ENCODE peak calls at places on chromosome 12, in six cellular contexts. K is A549, Q is K562, J is gastrocnemius medialis, P is tibial nerve, B is right lobe of liver. C is an unnamed sample.

GRCh38 chr12:100185361-100185894 is 15.2 kb upstream of the ACTR6 start:
- DNase-seq in P (no peak), K (no peak), B (no peak), Q (no peak), J (no peak), C (no peak)

GRCh38 chr12:107522692-107523477 is 162.7 kb upstream of the PWP1 start:
- DNase-seq in B (no peak), J (no peak), Q (peak), P (no peak), K (no peak), C (no peak)

GRCh38 chr12:21428241-21428640 is 9.2 kb upstream of the PYROXD1 start:
- DNase-seq in P (no peak), J (no peak), K (no peak), B (no peak), Q (no peak), C (no peak)

GRCh38 chr12:9668141-9669018 is 1.1 kb upstream of the CLEC2D start:
- DNase-seq in P (no peak), Q (no peak), K (no peak), B (no peak), J (no peak), C (no peak)

GRCh38 chr12:63846249-63846967 is 1.9 kb downstream of the SRGAP1 start:
- DNase-seq in K (no peak), P (no peak), Q (no peak), B (no peak), J (no peak), C (no peak)

GRCh38 chr12:49903700-49904423 is at the start of gene FAIM2:
- DNase-seq in K (no peak), P (peak), B (no peak), J (peak), Q (no peak), C (peak)

GRCh38 chr12:61490732-61491498 is 769.3 kb upstream of the USP15 start:
- DNase-seq in P (no peak), K (no peak), J (no peak), Q (no peak), B (no peak), C (no peak)

GRCh38 chr12:74264692-74265091 is 272.9 kb upstream of the ATXN7L3B start:
- DNase-seq in Q (no peak), P (no peak), J (no peak), B (no peak), K (no peak), C (no peak)

GRCh38 chr12:13163868-13164267 is 32.7 kb upstream of the EMP1 start:
- DNase-seq in B (no peak), J (no peak), P (no peak), K (no peak), Q (no peak), C (no peak)

GRCh38 chr12:130827432-130827831 is 11.6 kb downstream of the STX2 start:
- DNase-seq in J (no peak), K (no peak), P (no peak), Q (no peak), B (no peak), C (no peak)

GRCh38 chr12:114851981-114852380 is 168.0 kb upstream of the TBX3 start:
- DNase-seq in Q (no peak), K (no peak), B (no peak), J (no peak), P (no peak), C (no peak)

GRCh38 chr12:8446642-8447547 is 8.9 kb upstream of the CLEC6A start:
- DNase-seq in P (no peak), J (no peak), B (no peak), K (no peak), Q (no peak), C (no peak)

GRCh38 chr12:105855691-105856405 is 282.9 kb downstream of the NUAK1 start:
- DNase-seq in P (no peak), B (no peak), K (no peak), Q (no peak), J (peak), C (no peak)

GRCh38 chr12:49665384-49665783 is 41.8 kb downstream of the FMNL3 start:
- DNase-seq in B (no peak), Q (no peak), P (no peak), J (no peak), K (no peak), C (no peak)

GRCh38 chr12:119354187-119354586 is 19.7 kb downstream of the CCDC60 start:
- DNase-seq in B (no peak), P (no peak), K (no peak), Q (no peak), J (no peak), C (no peak)

GRCh38 chr12:78792052-78792698 is 72.4 kb upstream of the SYT1 start:
- DNase-seq in P (no peak), Q (no peak), K (no peak), B (no peak), J (no peak), C (no peak)

GRCh38 chr12:50057000-50057841 is at the start of gene ASIC1:
- DNase-seq in K (peak), P (peak), B (peak), J (peak), Q (peak), C (peak)

GRCh38 chr12:98352218-98352811 is 163.1 kb upstream of the TMPO start:
- DNase-seq in Q (no peak), P (no peak), B (no peak), J (no peak), K (peak), C (no peak)

GRCh38 chr12:91732086-91732485 is 413.6 kb downstream of the BTG1 start:
- DNase-seq in B (no peak), P (no peak), Q (no peak), J (no peak), K (no peak), C (no peak)

GRCh38 chr12:48197549-48197966 is 5.5 kb downstream of the OR10AD1 start:
- DNase-seq in P (peak), Q (peak), J (no peak), K (peak), B (no peak), C (no peak)

GRCh38 chr12:94336201-94336915 is 123.3 kb downstream of the CEP83 start:
- DNase-seq in P (no peak), Q (no peak), B (no peak), J (no peak), K (no peak), C (no peak)

GRCh38 chr12:104551313-104551931 is 94.7 kb downstream of the CHST11 start:
- DNase-seq in K (no peak), B (no peak), P (no peak), J (no peak), Q (no peak), C (no peak)
- H3K27ac ChIP-seq in K (no peak), B (no peak), P (no peak), J (no peak), Q (no peak), C (no peak)

DNA sequence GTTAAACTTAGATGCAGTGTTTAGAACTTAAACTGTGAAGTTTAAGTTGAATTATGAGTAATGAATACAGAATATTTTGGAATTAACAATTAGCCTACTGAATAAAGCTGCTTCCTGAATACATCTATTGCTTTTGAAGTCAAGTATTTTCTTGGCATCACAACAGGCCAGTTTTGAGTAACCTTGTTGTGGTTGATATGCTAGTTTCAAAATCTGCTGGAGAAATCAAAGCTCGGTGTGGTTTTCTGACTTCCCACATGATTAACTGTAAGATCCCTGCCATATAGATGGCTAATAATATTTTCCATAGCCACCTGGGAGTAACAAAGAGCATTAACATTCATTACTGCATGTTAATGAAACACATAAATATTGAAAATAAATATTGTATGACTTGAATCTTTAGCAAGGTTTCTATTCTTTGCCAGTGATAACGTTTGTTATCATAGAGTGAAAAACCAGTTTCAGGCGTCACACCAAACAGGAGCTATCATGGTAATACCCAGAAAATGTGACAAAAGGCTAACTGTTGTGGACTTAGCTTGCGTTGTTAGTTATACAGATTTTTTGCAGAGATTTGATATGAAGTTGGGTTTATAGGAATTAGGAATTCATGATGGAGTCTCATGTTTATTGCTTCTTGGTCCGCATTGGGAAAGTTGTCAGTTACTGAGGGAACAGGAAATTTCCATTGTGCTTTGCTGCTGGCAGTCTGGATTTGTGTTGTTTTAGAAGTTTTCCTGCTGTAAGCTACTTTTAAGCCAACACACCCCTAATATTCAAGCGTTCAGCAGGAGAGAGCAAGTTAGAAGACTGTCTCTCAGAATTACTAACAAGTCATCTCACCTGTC is 32.1 kb downstream of the PPFIBP1 start:
- DNase-seq in J (no peak), K (no peak), Q (no peak), B (no peak), P (no peak), C (no peak)
- TF ChIP-seq POLR2A in J (no peak), K (no peak), Q (no peak), B (no peak), P (no peak), C (no peak)

DNA sequence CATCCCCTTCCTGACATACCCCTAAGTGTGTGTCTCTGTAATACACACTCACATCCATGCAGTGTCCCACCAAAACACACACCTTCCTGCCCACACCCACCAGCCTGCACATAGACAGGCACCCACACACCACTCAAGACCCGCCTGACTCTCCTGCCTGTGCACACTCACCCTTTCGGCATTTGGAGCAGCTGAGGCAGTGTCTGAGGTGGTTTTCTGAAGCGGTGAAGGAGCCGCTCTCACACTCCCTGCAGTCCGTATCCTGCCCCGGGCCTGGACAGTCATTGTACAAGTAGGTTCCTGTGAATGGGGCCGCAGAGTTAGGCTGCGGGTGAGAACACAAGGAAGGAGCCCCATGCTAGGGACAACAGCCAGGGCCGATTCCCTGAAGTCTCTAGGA is 8.3 kb downstream of the TNFRSF1A start:
- DNase-seq in K (no peak), J (no peak), Q (no peak), P (no peak), B (no peak), C (no peak)
- H3K27ac ChIP-seq in K (peak), J (peak), Q (no peak), P (peak), B (peak), C (no peak)

DNA sequence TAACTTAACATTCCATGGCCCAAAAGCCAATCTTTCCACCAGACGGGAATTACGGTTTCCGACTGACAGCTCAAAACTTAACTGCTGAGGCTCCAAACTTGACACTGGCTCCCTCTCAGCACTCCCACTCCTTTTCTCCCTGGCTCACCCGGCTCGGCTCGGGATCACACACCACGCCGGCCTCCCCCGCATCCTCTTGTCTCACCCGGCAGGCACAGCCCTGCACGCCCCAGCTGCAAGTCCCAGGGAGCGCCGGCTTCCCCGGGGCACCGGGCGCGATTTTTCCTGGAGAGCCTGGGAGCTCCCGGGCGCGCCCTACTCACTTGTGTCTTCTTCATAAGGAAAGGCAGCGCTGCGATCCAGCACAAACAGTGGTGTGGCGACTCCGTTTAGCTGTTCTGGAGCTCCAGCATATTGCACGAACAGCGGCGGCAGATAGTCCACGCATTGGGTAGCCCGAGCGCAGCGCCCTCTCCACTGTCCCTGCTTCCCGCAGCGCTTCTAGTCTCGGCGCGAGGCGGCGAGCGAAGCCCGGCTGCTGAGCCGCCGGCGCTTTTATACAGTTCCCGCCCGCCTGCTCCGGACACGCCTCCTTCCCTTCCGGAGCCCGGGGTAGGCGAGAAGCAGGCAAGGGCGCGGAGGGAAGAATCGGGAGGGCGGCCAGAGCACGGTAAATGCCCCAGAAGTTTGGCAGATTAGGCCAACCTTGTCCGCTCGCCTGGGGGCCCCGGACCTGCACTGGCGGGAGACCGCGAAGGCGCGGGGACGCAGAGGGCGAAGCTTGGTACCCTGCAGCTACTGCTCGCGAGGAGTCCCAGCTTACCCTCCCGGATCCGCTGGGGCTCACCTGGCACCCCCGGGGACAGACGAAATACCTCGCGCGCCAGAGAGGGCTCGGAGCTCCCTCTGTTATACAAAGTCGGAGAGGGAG is at the start of gene KITLG:
- DNase-seq in K (peak), P (peak), Q (peak), B (peak), J (peak), C (peak)
- TF ChIP-seq POLR2A in K (peak), P (peak), Q (no peak), B (peak), J (peak), C (peak)

GRCh38 chr12:57781801-57782200 is 786 bp upstream of the TSFM start:
- DNase-seq in P (no peak), J (no peak), Q (no peak), B (no peak), K (no peak), C (no peak)

GRCh38 chr12:57779736-57780135 is 2.9 kb upstream of the TSFM start:
- DNase-seq in P (no peak), Q (no peak), K (no peak), B (no peak), J (no peak), C (no peak)

GRCh38 chr12:57780284-57780897 is 2.2 kb upstream of the TSFM start:
- DNase-seq in Q (no peak), K (no peak), J (no peak), P (no peak), B (no peak), C (no peak)

GRCh38 chr12:57782243-57782607 is 362 bp upstream of the TSFM start:
- DNase-seq in B (no peak), P (no peak), J (no peak), Q (no peak), K (no peak), C (no peak)

DNA sequence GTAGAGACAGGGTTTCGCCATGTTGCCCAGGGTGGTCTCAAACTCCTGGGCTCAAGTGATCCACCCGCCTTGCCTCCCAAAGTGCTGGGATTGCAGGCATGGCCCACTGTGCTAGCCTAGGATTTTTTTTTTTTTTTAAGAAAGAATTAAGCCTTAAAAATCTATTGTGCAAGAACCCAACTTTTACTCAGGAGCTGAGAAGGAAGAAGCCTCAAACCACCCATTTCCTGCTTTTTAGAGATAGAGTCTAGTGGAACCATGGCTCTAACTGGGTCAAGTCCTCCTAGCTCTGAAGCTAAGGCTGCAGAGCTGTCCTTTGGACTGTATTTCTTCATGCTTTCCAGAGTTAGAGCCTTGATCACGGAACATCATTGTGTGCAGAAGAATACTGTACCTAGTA is 1.3 kb upstream of the TSFM start:
- DNase-seq in K (no peak), P (no peak), B (no peak), Q (no peak), J (no peak), C (no peak)
- H3K27ac ChIP-seq in K (no peak), P (no peak), B (no peak), Q (peak), J (no peak), C (no peak)

GRCh38 chr12:124380793-124381453 is 86.0 kb downstream of the RFLNA start:
- DNase-seq in B (no peak), J (no peak), P (no peak), K (no peak), Q (no peak), C (no peak)
- TF ChIP-seq POLR2A in B (no peak), J (no peak), P (no peak), K (no peak), Q (no peak), C (no peak)

GRCh38 chr12:51082561-51083139 is 746 bp downstream of the CSRNP2 start:
- DNase-seq in P (peak), J (no peak), K (peak), B (no peak), Q (no peak), C (no peak)
- H3K27ac ChIP-seq in P (peak), J (peak), K (peak), B (peak), Q (peak), C (peak)

DNA sequence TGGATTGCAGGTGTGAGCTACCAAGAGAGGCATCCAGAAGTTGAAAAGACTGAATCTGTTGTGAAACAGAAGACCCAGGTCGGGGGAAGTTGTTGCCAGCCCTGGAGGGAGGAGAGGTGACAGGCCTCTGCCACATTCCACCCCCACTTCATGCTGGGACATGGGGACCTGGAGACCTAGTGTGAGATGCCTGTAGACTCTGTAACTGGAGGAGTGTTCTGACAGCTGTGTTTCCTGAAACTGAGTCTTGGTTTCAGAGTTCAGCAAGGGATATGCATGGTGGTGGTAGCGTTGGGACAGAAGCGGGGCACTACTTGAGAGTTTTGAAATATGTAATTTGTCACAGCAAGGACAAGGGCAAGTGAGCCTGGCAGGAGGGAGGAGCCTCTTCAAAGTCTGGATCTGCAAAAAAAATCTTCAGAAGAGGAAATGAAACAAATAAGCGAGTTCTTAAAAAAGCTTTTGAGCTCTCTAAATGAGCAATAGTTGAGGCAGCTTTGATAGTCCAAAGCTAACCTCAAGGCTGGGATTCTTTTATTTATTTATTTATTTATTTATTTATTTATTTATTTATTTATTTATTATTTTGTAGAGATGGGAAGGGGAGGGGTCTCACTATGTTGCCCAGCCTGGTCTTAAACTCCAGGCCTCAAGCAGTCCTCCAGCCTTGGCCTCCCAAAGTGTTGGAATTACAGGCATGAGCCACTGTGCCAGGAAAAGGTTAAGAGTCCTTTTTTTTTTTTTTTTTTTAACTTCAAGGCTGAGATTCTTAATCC is 58.9 kb upstream of the EEA1 start:
- DNase-seq in J (peak), K (no peak), P (no peak), B (no peak), Q (no peak), C (no peak)
- TF ChIP-seq POLR2A in J (no peak), K (no peak), P (no peak), B (no peak), Q (no peak), C (no peak)

GRCh38 chr12:76518699-76519098 is 40.9 kb downstream of the OSBPL8 start:
- DNase-seq in Q (no peak), B (no peak), J (no peak), P (no peak), K (no peak), C (no peak)

GRCh38 chr12:76515271-76515670 is 44.3 kb downstream of the OSBPL8 start:
- DNase-seq in P (no peak), Q (no peak), B (no peak), J (no peak), K (no peak), C (no peak)

GRCh38 chr12:76519538-76519937 is 40.0 kb downstream of the OSBPL8 start:
- DNase-seq in Q (no peak), K (no peak), J (no peak), P (no peak), B (no peak), C (no peak)

GRCh38 chr12:76523408-76523807 is 36.2 kb downstream of the OSBPL8 start:
- DNase-seq in K (no peak), J (no peak), B (no peak), P (no peak), Q (no peak), C (no peak)

DNA sequence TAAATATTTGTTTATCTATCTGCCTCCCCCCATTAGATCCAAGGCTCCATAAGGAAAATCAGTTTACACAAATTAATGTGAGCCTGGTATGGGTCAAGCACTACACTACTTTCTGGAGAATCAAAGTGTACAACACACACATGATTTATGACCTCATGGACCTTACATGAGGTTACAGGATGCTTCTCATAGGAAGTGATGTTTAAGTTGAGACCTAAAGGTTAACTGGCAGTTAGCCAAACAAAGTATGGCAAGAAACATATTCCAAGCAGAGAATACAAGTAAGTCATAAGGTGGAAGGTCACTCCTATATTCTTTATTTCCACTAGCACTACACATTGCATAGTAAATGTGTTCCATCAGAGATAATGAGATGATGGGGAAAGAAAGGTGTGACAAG is 39.2 kb downstream of the OSBPL8 start:
- DNase-seq in K (no peak), P (no peak), J (no peak), B (no peak), Q (no peak), C (no peak)
- H3K27ac ChIP-seq in K (no peak), P (no peak), J (no peak), B (no peak), Q (no peak), C (no peak)

C was measured in heart left ventricle.